ENCODE peak calls at places on chromosome 18, in seven cellular contexts. One of them, this sample, is unnamed.
A peak's percentile ranks its signal among the peaks of the same experiment; 100 is the strongest.

GRCh38 chr18:58394046-58394445 is 234.8 kb downstream of the ALPK2 start:
- DNase-seq in CD8-positive, alpha-beta T cell: no peak
- DNase-seq in mucosa of descending colon: no peak
- DNase-seq in testis: no peak
- DNase-seq in cardiac fibroblast: no peak
- DNase-seq in brain microvascular endothelial cell: no peak
- DNase-seq in fibroblast of the aortic adventitia: peak; percentile 31
- DNase-seq in this sample: no peak

GRCh38 chr18:67261931-67262552 is 254.5 kb downstream of the DSEL start:
- DNase-seq in CD8-positive, alpha-beta T cell: no peak
- DNase-seq in mucosa of descending colon: no peak
- DNase-seq in testis: no peak
- DNase-seq in cardiac fibroblast: no peak
- DNase-seq in brain microvascular endothelial cell: no peak
- DNase-seq in fibroblast of the aortic adventitia: no peak
- DNase-seq in this sample: peak; percentile 60

GRCh38 chr18:56402872-56403516 is 235.4 kb downstream of the TXNL1 start:
- DNase-seq in CD8-positive, alpha-beta T cell: no peak
- DNase-seq in mucosa of descending colon: no peak
- DNase-seq in testis: no peak
- DNase-seq in cardiac fibroblast: peak; percentile 85
- DNase-seq in brain microvascular endothelial cell: peak; percentile 52
- DNase-seq in fibroblast of the aortic adventitia: peak; percentile 95
- DNase-seq in this sample: peak; percentile 85

GRCh38 chr18:76374330-76375281 is 120.4 kb downstream of the ZNF516 start:
- DNase-seq in CD8-positive, alpha-beta T cell: no peak
- DNase-seq in mucosa of descending colon: no peak
- DNase-seq in testis: no peak
- DNase-seq in cardiac fibroblast: no peak
- DNase-seq in brain microvascular endothelial cell: no peak
- DNase-seq in fibroblast of the aortic adventitia: no peak
- DNase-seq in this sample: no peak

GRCh38 chr18:76448262-76449109 is 46.6 kb downstream of the ZNF516 start:
- DNase-seq in CD8-positive, alpha-beta T cell: peak; percentile 42
- DNase-seq in mucosa of descending colon: no peak
- DNase-seq in testis: peak; percentile 42
- DNase-seq in cardiac fibroblast: no peak
- DNase-seq in brain microvascular endothelial cell: no peak
- DNase-seq in fibroblast of the aortic adventitia: no peak
- DNase-seq in this sample: peak; percentile 29

GRCh38 chr18:5132987-5133386 is 64.1 kb downstream of the AKAIN1 start:
- DNase-seq in CD8-positive, alpha-beta T cell: no peak
- DNase-seq in mucosa of descending colon: no peak
- DNase-seq in testis: no peak
- DNase-seq in cardiac fibroblast: no peak
- DNase-seq in brain microvascular endothelial cell: no peak
- DNase-seq in fibroblast of the aortic adventitia: no peak
- DNase-seq in this sample: no peak

GRCh38 chr18:65938592-65939372 is 188.0 kb downstream of the CDH7 start:
- DNase-seq in CD8-positive, alpha-beta T cell: no peak
- DNase-seq in mucosa of descending colon: no peak
- DNase-seq in testis: peak; percentile 85
- DNase-seq in cardiac fibroblast: peak; percentile 7
- DNase-seq in brain microvascular endothelial cell: peak; percentile 2
- DNase-seq in fibroblast of the aortic adventitia: no peak
- DNase-seq in this sample: peak; percentile 79

GRCh38 chr18:23114171-23114881 is 21.0 kb upstream of the CABLES1 start:
- DNase-seq in CD8-positive, alpha-beta T cell: no peak
- DNase-seq in mucosa of descending colon: no peak
- DNase-seq in testis: no peak
- DNase-seq in cardiac fibroblast: no peak
- DNase-seq in brain microvascular endothelial cell: no peak
- DNase-seq in fibroblast of the aortic adventitia: no peak
- DNase-seq in this sample: no peak

GRCh38 chr18:67730884-67731283 is 214.4 kb upstream of the DSEL start:
- DNase-seq in CD8-positive, alpha-beta T cell: no peak
- DNase-seq in mucosa of descending colon: no peak
- DNase-seq in testis: no peak
- DNase-seq in cardiac fibroblast: peak; percentile 15
- DNase-seq in brain microvascular endothelial cell: peak; percentile 73
- DNase-seq in fibroblast of the aortic adventitia: peak; percentile 33
- DNase-seq in this sample: peak; percentile 94

GRCh38 chr18:31973929-31974546 is 31.1 kb upstream of the TRAPPC8 start:
- DNase-seq in CD8-positive, alpha-beta T cell: no peak
- DNase-seq in mucosa of descending colon: no peak
- DNase-seq in testis: no peak
- DNase-seq in cardiac fibroblast: no peak
- DNase-seq in brain microvascular endothelial cell: no peak
- DNase-seq in fibroblast of the aortic adventitia: no peak
- DNase-seq in this sample: no peak

GRCh38 chr18:36329684-36330434 is 32.3 kb downstream of the FHOD3 start:
- DNase-seq in CD8-positive, alpha-beta T cell: no peak
- DNase-seq in mucosa of descending colon: no peak
- DNase-seq in testis: no peak
- DNase-seq in cardiac fibroblast: no peak
- DNase-seq in brain microvascular endothelial cell: no peak
- DNase-seq in fibroblast of the aortic adventitia: peak; percentile 67
- DNase-seq in this sample: no peak

GRCh38 chr18:73340135-73340934 is 472.5 kb upstream of the NETO1 start:
- DNase-seq in CD8-positive, alpha-beta T cell: no peak
- DNase-seq in mucosa of descending colon: no peak
- DNase-seq in testis: no peak
- DNase-seq in cardiac fibroblast: no peak
- DNase-seq in brain microvascular endothelial cell: peak; percentile 0
- DNase-seq in fibroblast of the aortic adventitia: peak; percentile 24
- DNase-seq in this sample: peak; percentile 54

GRCh38 chr18:11309172-11309571 is 159.8 kb upstream of the PIEZO2 start:
- DNase-seq in CD8-positive, alpha-beta T cell: no peak
- DNase-seq in mucosa of descending colon: no peak
- DNase-seq in testis: peak; percentile 66
- DNase-seq in cardiac fibroblast: peak; percentile 40
- DNase-seq in brain microvascular endothelial cell: no peak
- DNase-seq in fibroblast of the aortic adventitia: peak; percentile 27
- DNase-seq in this sample: no peak

GRCh38 chr18:69447886-69448285 is 47.2 kb downstream of the DOK6 start:
- DNase-seq in CD8-positive, alpha-beta T cell: no peak
- DNase-seq in mucosa of descending colon: no peak
- DNase-seq in testis: no peak
- DNase-seq in cardiac fibroblast: no peak
- DNase-seq in brain microvascular endothelial cell: no peak
- DNase-seq in fibroblast of the aortic adventitia: no peak
- DNase-seq in this sample: no peak

GRCh38 chr18:57015036-57015805 is 131.7 kb upstream of the BOD1L2 start:
- DNase-seq in CD8-positive, alpha-beta T cell: no peak
- DNase-seq in mucosa of descending colon: no peak
- DNase-seq in testis: no peak
- DNase-seq in cardiac fibroblast: no peak
- DNase-seq in brain microvascular endothelial cell: no peak
- DNase-seq in fibroblast of the aortic adventitia: no peak
- DNase-seq in this sample: no peak

GRCh38 chr18:23250893-23251656 is 115.8 kb downstream of the CABLES1 start:
- DNase-seq in CD8-positive, alpha-beta T cell: no peak
- DNase-seq in mucosa of descending colon: no peak
- DNase-seq in testis: no peak
- DNase-seq in cardiac fibroblast: peak; percentile 86
- DNase-seq in brain microvascular endothelial cell: no peak
- DNase-seq in fibroblast of the aortic adventitia: peak; percentile 78
- DNase-seq in this sample: peak; percentile 22

GRCh38 chr18:49491534-49491856 is 4.5 kb upstream of the C18orf32 start:
- DNase-seq in CD8-positive, alpha-beta T cell: no peak
- DNase-seq in mucosa of descending colon: no peak
- DNase-seq in testis: no peak
- DNase-seq in cardiac fibroblast: peak; percentile 29
- DNase-seq in brain microvascular endothelial cell: no peak
- DNase-seq in fibroblast of the aortic adventitia: no peak
- DNase-seq in this sample: no peak

GRCh38 chr18:3652380-3653262 is 202.6 kb downstream of the TGIF1 start:
- DNase-seq in CD8-positive, alpha-beta T cell: no peak
- DNase-seq in mucosa of descending colon: no peak
- DNase-seq in testis: peak; percentile 73
- DNase-seq in cardiac fibroblast: peak; percentile 98
- DNase-seq in brain microvascular endothelial cell: peak; percentile 99
- DNase-seq in fibroblast of the aortic adventitia: peak; percentile 99
- DNase-seq in this sample: peak; percentile 100

GRCh38 chr18:62979172-62979571 is 263.8 kb downstream of the PHLPP1 start:
- DNase-seq in CD8-positive, alpha-beta T cell: no peak
- DNase-seq in mucosa of descending colon: no peak
- DNase-seq in testis: no peak
- DNase-seq in cardiac fibroblast: peak; percentile 76
- DNase-seq in brain microvascular endothelial cell: peak; percentile 21
- DNase-seq in fibroblast of the aortic adventitia: peak; percentile 42
- DNase-seq in this sample: peak; percentile 83

GRCh38 chr18:35776481-35776880 is 194.9 kb downstream of the GALNT1 start:
- DNase-seq in CD8-positive, alpha-beta T cell: no peak
- DNase-seq in mucosa of descending colon: no peak
- DNase-seq in testis: no peak
- DNase-seq in cardiac fibroblast: no peak
- DNase-seq in brain microvascular endothelial cell: no peak
- DNase-seq in fibroblast of the aortic adventitia: no peak
- DNase-seq in this sample: no peak

GRCh38 chr18:79511271-79511670 is 115.5 kb downstream of the NFATC1 start:
- DNase-seq in CD8-positive, alpha-beta T cell: no peak
- DNase-seq in mucosa of descending colon: peak; percentile 37
- DNase-seq in testis: peak; percentile 1
- DNase-seq in cardiac fibroblast: no peak
- DNase-seq in brain microvascular endothelial cell: no peak
- DNase-seq in fibroblast of the aortic adventitia: no peak
- DNase-seq in this sample: no peak

GRCh38 chr18:21632393-21632792 is 20.3 kb downstream of the SNRPD1 start:
- DNase-seq in CD8-positive, alpha-beta T cell: no peak
- DNase-seq in mucosa of descending colon: no peak
- DNase-seq in testis: no peak
- DNase-seq in cardiac fibroblast: peak; percentile 39
- DNase-seq in brain microvascular endothelial cell: no peak
- DNase-seq in fibroblast of the aortic adventitia: peak; percentile 26
- DNase-seq in this sample: no peak
- TF ChIP-seq CTCF in CD8-positive, alpha-beta T cell: no peak
- TF ChIP-seq CTCF in mucosa of descending colon: no peak
- TF ChIP-seq CTCF in testis: no peak
- TF ChIP-seq CTCF in cardiac fibroblast: no peak
- TF ChIP-seq CTCF in brain microvascular endothelial cell: no peak
- TF ChIP-seq CTCF in fibroblast of the aortic adventitia: no peak
- TF ChIP-seq CTCF in this sample: no peak

DNA sequence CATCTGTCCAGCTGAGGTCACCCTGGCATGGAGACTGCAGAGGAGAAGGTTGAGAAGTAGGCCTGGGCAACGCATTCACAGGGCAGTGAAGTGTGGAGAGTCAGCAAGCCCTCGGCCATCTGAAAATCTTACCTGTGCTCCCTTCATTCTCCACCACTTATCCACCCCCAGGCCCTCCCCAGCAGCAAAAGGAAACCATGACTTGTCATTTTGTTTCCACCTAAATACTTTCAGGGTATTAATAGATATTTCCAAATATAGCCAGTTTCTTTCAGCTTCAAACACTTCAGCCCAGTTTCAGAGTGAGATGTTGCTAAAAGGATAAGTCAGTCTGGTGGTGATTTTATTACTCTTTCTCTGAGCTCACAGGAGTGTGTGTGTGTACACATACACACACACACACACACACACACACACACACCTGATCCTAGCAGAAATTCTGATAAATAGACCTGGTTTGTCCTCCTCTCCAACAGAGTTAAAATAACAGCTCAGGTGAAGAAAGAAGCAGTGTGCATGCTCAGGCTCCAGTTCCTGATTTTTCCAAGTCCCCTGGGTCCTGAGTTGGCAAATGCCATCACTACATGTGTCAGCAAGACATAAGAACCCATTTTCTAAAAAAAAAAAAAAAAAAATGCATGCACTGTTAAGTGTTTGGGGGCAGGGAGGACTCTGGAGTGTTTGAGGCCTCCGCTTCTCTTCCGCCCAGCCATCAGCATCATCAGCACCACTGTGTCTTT is 82.8 kb downstream of the LOXHD1 start:
- DNase-seq in CD8-positive, alpha-beta T cell: no peak
- DNase-seq in mucosa of descending colon: no peak
- DNase-seq in testis: no peak
- DNase-seq in cardiac fibroblast: no peak
- DNase-seq in brain microvascular endothelial cell: no peak
- DNase-seq in fibroblast of the aortic adventitia: no peak
- DNase-seq in this sample: no peak
- H3K4me3 ChIP-seq in CD8-positive, alpha-beta T cell: no peak overlapping the region
- H3K4me3 ChIP-seq in mucosa of descending colon: no peak overlapping the region
- H3K4me3 ChIP-seq in testis: no peak overlapping the region
- H3K4me3 ChIP-seq in cardiac fibroblast: no peak overlapping the region
- H3K4me3 ChIP-seq in brain microvascular endothelial cell: no peak overlapping the region
- H3K4me3 ChIP-seq in fibroblast of the aortic adventitia: no peak overlapping the region
- H3K4me3 ChIP-seq in this sample: no peak overlapping the region

DNA sequence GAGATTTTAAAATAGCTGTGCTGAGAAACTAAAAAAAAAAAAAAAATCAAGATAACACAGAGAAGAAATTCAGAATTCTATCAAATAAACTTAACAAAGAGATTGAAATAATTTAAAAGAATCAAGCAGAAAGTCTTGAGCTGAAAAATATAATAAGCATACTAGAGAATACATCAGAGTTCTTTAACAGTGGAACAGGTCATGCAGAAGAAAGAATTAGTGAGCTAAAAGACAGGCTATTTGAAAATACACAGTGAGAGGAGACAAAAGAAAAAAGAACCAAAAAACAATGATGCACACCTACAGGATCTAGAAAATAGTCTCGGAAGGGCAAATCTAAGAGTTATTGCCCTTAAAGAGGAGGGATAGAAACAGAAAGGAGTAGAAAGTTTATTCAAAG is 548.1 kb downstream of the ADCYAP1 start:
- DNase-seq in CD8-positive, alpha-beta T cell: no peak
- DNase-seq in mucosa of descending colon: no peak
- DNase-seq in testis: no peak
- DNase-seq in cardiac fibroblast: no peak
- DNase-seq in brain microvascular endothelial cell: no peak
- DNase-seq in fibroblast of the aortic adventitia: no peak
- DNase-seq in this sample: no peak
- TF ChIP-seq CTCF in CD8-positive, alpha-beta T cell: no peak
- TF ChIP-seq CTCF in mucosa of descending colon: no peak
- TF ChIP-seq CTCF in testis: no peak
- TF ChIP-seq CTCF in cardiac fibroblast: no peak
- TF ChIP-seq CTCF in brain microvascular endothelial cell: no peak
- TF ChIP-seq CTCF in fibroblast of the aortic adventitia: no peak
- TF ChIP-seq CTCF in this sample: no peak

GRCh38 chr18:27752944-27753343 is 424.0 kb downstream of the CDH2 start:
- DNase-seq in CD8-positive, alpha-beta T cell: no peak
- DNase-seq in mucosa of descending colon: no peak
- DNase-seq in testis: no peak
- DNase-seq in cardiac fibroblast: no peak
- DNase-seq in brain microvascular endothelial cell: no peak
- DNase-seq in fibroblast of the aortic adventitia: no peak
- DNase-seq in this sample: no peak
- H3K4me3 ChIP-seq in CD8-positive, alpha-beta T cell: no peak overlapping the region
- H3K4me3 ChIP-seq in mucosa of descending colon: no peak overlapping the region
- H3K4me3 ChIP-seq in testis: no peak overlapping the region
- H3K4me3 ChIP-seq in cardiac fibroblast: no peak overlapping the region
- H3K4me3 ChIP-seq in brain microvascular endothelial cell: no peak overlapping the region
- H3K4me3 ChIP-seq in fibroblast of the aortic adventitia: no peak overlapping the region
- H3K4me3 ChIP-seq in this sample: no peak overlapping the region

GRCh38 chr18:12737243-12737902 is 34.5 kb downstream of the PSMG2 start:
- DNase-seq in CD8-positive, alpha-beta T cell: no peak
- DNase-seq in mucosa of descending colon: no peak
- DNase-seq in testis: no peak
- DNase-seq in cardiac fibroblast: no peak
- DNase-seq in brain microvascular endothelial cell: no peak
- DNase-seq in fibroblast of the aortic adventitia: no peak
- DNase-seq in this sample: no peak
- TF ChIP-seq CTCF in CD8-positive, alpha-beta T cell: no peak
- TF ChIP-seq CTCF in mucosa of descending colon: no peak
- TF ChIP-seq CTCF in testis: no peak
- TF ChIP-seq CTCF in cardiac fibroblast: no peak
- TF ChIP-seq CTCF in brain microvascular endothelial cell: no peak
- TF ChIP-seq CTCF in fibroblast of the aortic adventitia: no peak
- TF ChIP-seq CTCF in this sample: no peak

This sample was measured in epithelial cell of esophagus.